ENCODE peak calls at places on chromosomes 7 and 10, in seven cellular contexts. One of them, this sample, is unnamed.

GRCh38 chr10:20005638-20006037 is 189.4 kb downstream of the PLXDC2 start:
- DNase-seq in body of pancreas: no peak
- DNase-seq in A549: no peak
- DNase-seq in lower lobe of right lung: no peak
- DNase-seq in CD8-positive, alpha-beta memory T cell: no peak
- DNase-seq in K562: no peak
- DNase-seq in CD4-positive, CD25-positive, alpha-beta regulatory T cell: no peak
- DNase-seq in this sample: no peak

GRCh38 chr10:117536359-117536861 is 6.1 kb upstream of the EMX2 start:
- DNase-seq in A549: no peak
- DNase-seq in body of pancreas: no peak
- DNase-seq in CD8-positive, alpha-beta memory T cell: no peak
- DNase-seq in CD4-positive, CD25-positive, alpha-beta regulatory T cell: no peak
- DNase-seq in lower lobe of right lung: no peak
- DNase-seq in K562: no peak
- DNase-seq in this sample: no peak

GRCh38 chr10:123911866-123912265 is 20.3 kb upstream of the CPXM2 start:
- DNase-seq in K562: no peak
- DNase-seq in CD8-positive, alpha-beta memory T cell: no peak
- DNase-seq in body of pancreas: no peak
- DNase-seq in A549: no peak
- DNase-seq in CD4-positive, CD25-positive, alpha-beta regulatory T cell: no peak
- DNase-seq in lower lobe of right lung: no peak
- DNase-seq in this sample: no peak

GRCh38 chr7:134740364-134740763 is 39.1 kb upstream of the CALD1 start:
- DNase-seq in CD4-positive, CD25-positive, alpha-beta regulatory T cell: no peak
- DNase-seq in lower lobe of right lung: no peak
- DNase-seq in CD8-positive, alpha-beta memory T cell: no peak
- DNase-seq in K562: no peak
- DNase-seq in A549: no peak
- DNase-seq in body of pancreas: no peak
- DNase-seq in this sample: no peak

GRCh38 chr10:77311186-77311585 is 326.4 kb downstream of the KCNMA1 start:
- DNase-seq in body of pancreas: no peak
- DNase-seq in CD4-positive, CD25-positive, alpha-beta regulatory T cell: no peak
- DNase-seq in CD8-positive, alpha-beta memory T cell: no peak
- DNase-seq in lower lobe of right lung: no peak
- DNase-seq in K562: no peak
- DNase-seq in A549: no peak
- DNase-seq in this sample: no peak

GRCh38 chr10:79084012-79084971 is 15.5 kb downstream of the ZMIZ1 start:
- DNase-seq in A549: peak; percentile 86
- DNase-seq in CD4-positive, CD25-positive, alpha-beta regulatory T cell: no peak
- DNase-seq in lower lobe of right lung: peak; percentile 96
- DNase-seq in body of pancreas: peak; percentile 97
- DNase-seq in CD8-positive, alpha-beta memory T cell: no peak
- DNase-seq in K562: peak; percentile 74
- DNase-seq in this sample: no peak

GRCh38 chr7:903921-904755 is 27.8 kb downstream of the GET4 start:
- DNase-seq in CD4-positive, CD25-positive, alpha-beta regulatory T cell: no peak
- DNase-seq in A549: no peak
- DNase-seq in CD8-positive, alpha-beta memory T cell: no peak
- DNase-seq in body of pancreas: no peak
- DNase-seq in lower lobe of right lung: no peak
- DNase-seq in K562: no peak
- DNase-seq in this sample: no peak

GRCh38 chr7:70764004-70764691 is 367.8 kb upstream of the GALNT17 start:
- DNase-seq in A549: no peak
- DNase-seq in lower lobe of right lung: no peak
- DNase-seq in CD4-positive, CD25-positive, alpha-beta regulatory T cell: no peak
- DNase-seq in body of pancreas: no peak
- DNase-seq in CD8-positive, alpha-beta memory T cell: peak; percentile 13
- DNase-seq in K562: no peak
- DNase-seq in this sample: no peak

GRCh38 chr7:36683695-36684357 is 40.5 kb downstream of the AOAH start:
- DNase-seq in A549: no peak
- DNase-seq in CD4-positive, CD25-positive, alpha-beta regulatory T cell: no peak
- DNase-seq in CD8-positive, alpha-beta memory T cell: no peak
- DNase-seq in K562: no peak
- DNase-seq in lower lobe of right lung: no peak
- DNase-seq in body of pancreas: no peak
- DNase-seq in this sample: no peak

GRCh38 chr7:2260820-2261219 is 18.8 kb downstream of the NUDT1 start:
- DNase-seq in CD4-positive, CD25-positive, alpha-beta regulatory T cell: no peak
- DNase-seq in K562: no peak
- DNase-seq in A549: peak; percentile 52
- DNase-seq in lower lobe of right lung: peak; percentile 83
- DNase-seq in body of pancreas: peak; percentile 30
- DNase-seq in CD8-positive, alpha-beta memory T cell: no peak
- DNase-seq in this sample: no peak

GRCh38 chr10:93269281-93269680 is 195.6 kb downstream of the CYP26A1 start:
- DNase-seq in CD8-positive, alpha-beta memory T cell: no peak
- DNase-seq in body of pancreas: no peak
- DNase-seq in CD4-positive, CD25-positive, alpha-beta regulatory T cell: no peak
- DNase-seq in A549: no peak
- DNase-seq in lower lobe of right lung: no peak
- DNase-seq in K562: no peak
- DNase-seq in this sample: no peak

GRCh38 chr7:29353810-29354209 is 159.2 kb downstream of the CHN2 start:
- DNase-seq in CD8-positive, alpha-beta memory T cell: no peak
- DNase-seq in lower lobe of right lung: no peak
- DNase-seq in A549: no peak
- DNase-seq in body of pancreas: no peak
- DNase-seq in CD4-positive, CD25-positive, alpha-beta regulatory T cell: no peak
- DNase-seq in K562: no peak
- DNase-seq in this sample: no peak

GRCh38 chr7:34067406-34067805 is 162.1 kb downstream of the BMPER start:
- DNase-seq in K562: no peak
- DNase-seq in A549: no peak
- DNase-seq in body of pancreas: no peak
- DNase-seq in lower lobe of right lung: no peak
- DNase-seq in CD8-positive, alpha-beta memory T cell: no peak
- DNase-seq in CD4-positive, CD25-positive, alpha-beta regulatory T cell: no peak
- DNase-seq in this sample: no peak

GRCh38 chr10:119079572-119080520 is 771 bp downstream of the EIF3A start:
- DNase-seq in lower lobe of right lung: peak; percentile 89
- DNase-seq in CD4-positive, CD25-positive, alpha-beta regulatory T cell: no peak
- DNase-seq in body of pancreas: peak; percentile 81
- DNase-seq in CD8-positive, alpha-beta memory T cell: peak; percentile 53
- DNase-seq in K562: peak; percentile 64
- DNase-seq in A549: peak; percentile 76
- DNase-seq in this sample: peak; percentile 45

GRCh38 chr7:90836937-90837336 is 240.8 kb downstream of the CDK14 start:
- DNase-seq in lower lobe of right lung: no peak
- DNase-seq in K562: no peak
- DNase-seq in body of pancreas: no peak
- DNase-seq in CD8-positive, alpha-beta memory T cell: no peak
- DNase-seq in CD4-positive, CD25-positive, alpha-beta regulatory T cell: no peak
- DNase-seq in A549: no peak
- DNase-seq in this sample: no peak

GRCh38 chr7:503575-504111 is 16.0 kb downstream of the PDGFA start:
- DNase-seq in lower lobe of right lung: peak; percentile 91
- DNase-seq in A549: peak; percentile 78
- DNase-seq in CD8-positive, alpha-beta memory T cell: no peak
- DNase-seq in K562: no peak
- DNase-seq in body of pancreas: peak; percentile 98
- DNase-seq in CD4-positive, CD25-positive, alpha-beta regulatory T cell: no peak
- DNase-seq in this sample: no peak

GRCh38 chr7:4399596-4399995 is 282.5 kb upstream of the FOXK1 start:
- DNase-seq in CD4-positive, CD25-positive, alpha-beta regulatory T cell: no peak
- DNase-seq in lower lobe of right lung: no peak
- DNase-seq in K562: no peak
- DNase-seq in CD8-positive, alpha-beta memory T cell: no peak
- DNase-seq in A549: no peak
- DNase-seq in body of pancreas: no peak
- DNase-seq in this sample: no peak

DNA sequence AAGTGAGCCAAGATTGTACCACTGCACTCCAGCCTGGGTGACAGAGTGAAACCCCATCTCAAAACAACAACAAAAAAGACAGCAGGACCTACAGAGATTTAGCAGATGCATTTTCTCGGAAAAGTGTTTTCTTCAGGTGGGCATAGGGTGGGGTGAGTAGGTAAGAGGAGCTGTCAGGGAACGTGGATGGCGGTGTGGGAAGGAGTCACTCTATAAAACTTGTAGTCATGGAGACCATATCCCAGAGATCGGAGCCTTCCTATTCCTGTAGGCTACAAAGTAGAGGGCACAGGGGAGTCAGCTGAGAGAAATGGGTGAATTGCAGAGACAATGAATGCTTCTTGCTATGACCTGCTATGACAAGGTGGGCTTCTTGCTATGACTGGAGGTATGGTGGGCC is 283.0 kb upstream of the FOXK1 start:
- DNase-seq in lower lobe of right lung: no peak
- DNase-seq in CD4-positive, CD25-positive, alpha-beta regulatory T cell: no peak
- DNase-seq in K562: no peak
- DNase-seq in CD8-positive, alpha-beta memory T cell: no peak
- DNase-seq in body of pancreas: no peak
- DNase-seq in A549: no peak
- DNase-seq in this sample: no peak
- H3K9me3 ChIP-seq in lower lobe of right lung: no peaks in the 10 kb centered on the region
- H3K9me3 ChIP-seq in CD4-positive, CD25-positive, alpha-beta regulatory T cell: peaks cover 4% of the 10 kb centered on the region
- H3K9me3 ChIP-seq in K562: no peaks in the 10 kb centered on the region
- H3K9me3 ChIP-seq in CD8-positive, alpha-beta memory T cell: no peaks in the 10 kb centered on the region
- H3K9me3 ChIP-seq in body of pancreas: no peaks in the 10 kb centered on the region
- H3K9me3 ChIP-seq in A549: peaks cover 8% of the 10 kb centered on the region
- H3K9me3 ChIP-seq in this sample: no peaks in the 10 kb centered on the region

GRCh38 chr7:157539521-157539920 is 202.7 kb downstream of the DNAJB6 start:
- DNase-seq in lower lobe of right lung: peak; percentile 17
- DNase-seq in A549: no peak
- DNase-seq in CD8-positive, alpha-beta memory T cell: no peak
- DNase-seq in body of pancreas: no peak
- DNase-seq in CD4-positive, CD25-positive, alpha-beta regulatory T cell: no peak
- DNase-seq in K562: no peak
- DNase-seq in this sample: no peak
- H3K9me3 ChIP-seq in lower lobe of right lung: no peaks in the 10 kb centered on the region
- H3K9me3 ChIP-seq in A549: no peaks in the 10 kb centered on the region
- H3K9me3 ChIP-seq in CD8-positive, alpha-beta memory T cell: no peaks in the 10 kb centered on the region
- H3K9me3 ChIP-seq in body of pancreas: no peaks in the 10 kb centered on the region
- H3K9me3 ChIP-seq in CD4-positive, CD25-positive, alpha-beta regulatory T cell: no peaks in the 10 kb centered on the region
- H3K9me3 ChIP-seq in K562: no peaks in the 10 kb centered on the region
- H3K9me3 ChIP-seq in this sample: no peaks in the 10 kb centered on the region

DNA sequence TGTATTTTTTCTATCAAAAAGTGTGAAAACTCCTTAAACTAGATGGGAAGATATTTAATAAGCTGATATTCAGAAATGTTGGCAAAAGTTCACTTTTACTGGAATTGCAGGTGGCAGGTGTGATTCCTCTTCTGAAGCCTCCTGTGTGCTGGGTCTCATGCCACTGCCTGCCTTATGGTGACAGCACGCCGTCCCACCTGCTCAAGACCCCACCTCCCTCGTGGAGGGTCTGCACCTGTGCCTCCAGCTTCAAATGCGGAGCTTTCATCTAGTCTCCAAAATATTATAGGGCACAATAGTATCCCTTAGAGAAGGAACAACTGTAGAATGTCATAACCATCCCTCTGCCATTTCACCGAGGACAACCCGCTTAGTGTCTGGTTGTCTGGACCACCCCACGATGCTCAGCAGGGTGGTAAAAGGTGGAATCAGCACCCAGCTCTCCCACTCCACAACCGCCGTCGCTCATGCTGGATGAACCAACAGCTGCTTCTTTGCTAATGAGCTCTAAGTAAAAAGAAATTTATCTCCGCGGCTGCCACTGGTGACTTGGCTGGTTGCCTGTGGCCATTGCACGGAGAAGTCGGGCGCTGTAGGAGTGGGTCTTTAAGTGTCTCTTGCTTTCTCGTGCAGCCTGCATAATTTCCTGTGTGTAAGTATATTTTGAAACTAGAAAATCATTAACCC is 119.3 kb upstream of the TCERG1L start:
- DNase-seq in lower lobe of right lung: no peak
- DNase-seq in body of pancreas: no peak
- DNase-seq in K562: no peak
- DNase-seq in CD4-positive, CD25-positive, alpha-beta regulatory T cell: no peak
- DNase-seq in CD8-positive, alpha-beta memory T cell: no peak
- DNase-seq in A549: no peak
- DNase-seq in this sample: no peak
- H3K9me3 ChIP-seq in lower lobe of right lung: no peaks in the 10 kb centered on the region
- H3K9me3 ChIP-seq in body of pancreas: no peaks in the 10 kb centered on the region
- H3K9me3 ChIP-seq in K562: no peaks in the 10 kb centered on the region
- H3K9me3 ChIP-seq in CD4-positive, CD25-positive, alpha-beta regulatory T cell: no peaks in the 10 kb centered on the region
- H3K9me3 ChIP-seq in CD8-positive, alpha-beta memory T cell: no peaks in the 10 kb centered on the region
- H3K9me3 ChIP-seq in A549: no peaks in the 10 kb centered on the region
- H3K9me3 ChIP-seq in this sample: no peaks in the 10 kb centered on the region

DNA sequence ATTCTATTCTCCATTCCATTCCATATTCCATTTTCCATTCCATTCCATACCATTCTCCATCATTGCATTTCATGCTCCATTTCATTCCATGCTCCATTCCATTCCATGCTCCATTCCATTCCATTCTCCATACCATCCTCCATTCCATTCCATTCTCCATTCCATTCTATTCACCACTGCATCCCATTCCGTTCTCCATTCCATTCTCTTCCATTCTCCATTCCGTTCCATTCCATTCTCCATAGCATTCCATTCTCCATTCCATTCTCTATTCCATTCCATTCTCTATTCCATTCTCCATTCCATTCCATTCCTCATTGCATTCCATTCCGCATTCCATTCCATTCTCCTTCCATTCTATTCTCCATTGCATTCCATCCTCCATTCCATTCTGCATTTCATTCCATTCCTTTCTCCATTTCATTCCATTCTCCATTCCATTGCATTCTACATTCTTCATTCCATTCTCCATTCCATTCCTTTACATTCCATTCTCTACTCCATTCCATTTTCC is 84.0 kb downstream of the NSUN6 start:
- DNase-seq in CD4-positive, CD25-positive, alpha-beta regulatory T cell: no peak
- DNase-seq in A549: no peak
- DNase-seq in body of pancreas: no peak
- DNase-seq in CD8-positive, alpha-beta memory T cell: no peak
- DNase-seq in K562: no peak
- DNase-seq in lower lobe of right lung: no peak
- DNase-seq in this sample: no peak
- H3K9me3 ChIP-seq in CD4-positive, CD25-positive, alpha-beta regulatory T cell: no peaks in the 10 kb centered on the region
- H3K9me3 ChIP-seq in A549: peaks cover 23% of the 10 kb centered on the region
- H3K9me3 ChIP-seq in body of pancreas: no peaks in the 10 kb centered on the region
- H3K9me3 ChIP-seq in CD8-positive, alpha-beta memory T cell: peaks cover 7% of the 10 kb centered on the region
- H3K9me3 ChIP-seq in K562: peaks cover 8% of the 10 kb centered on the region
- H3K9me3 ChIP-seq in lower lobe of right lung: peaks cover 5% of the 10 kb centered on the region
- H3K9me3 ChIP-seq in this sample: peaks cover 12% of the 10 kb centered on the region

GRCh38 chr7:8781166-8781565 is 347.8 kb downstream of the NXPH1 start:
- DNase-seq in lower lobe of right lung: no peak
- DNase-seq in K562: no peak
- DNase-seq in CD4-positive, CD25-positive, alpha-beta regulatory T cell: no peak
- DNase-seq in CD8-positive, alpha-beta memory T cell: no peak
- DNase-seq in body of pancreas: no peak
- DNase-seq in A549: no peak
- DNase-seq in this sample: no peak
- H3K9me3 ChIP-seq in lower lobe of right lung: no peaks in the 10 kb centered on the region
- H3K9me3 ChIP-seq in K562: no peaks in the 10 kb centered on the region
- H3K9me3 ChIP-seq in CD4-positive, CD25-positive, alpha-beta regulatory T cell: no peaks in the 10 kb centered on the region
- H3K9me3 ChIP-seq in CD8-positive, alpha-beta memory T cell: no peaks in the 10 kb centered on the region
- H3K9me3 ChIP-seq in body of pancreas: no peaks in the 10 kb centered on the region
- H3K9me3 ChIP-seq in A549: no peaks in the 10 kb centered on the region
- H3K9me3 ChIP-seq in this sample: no peaks in the 10 kb centered on the region

GRCh38 chr7:71974611-71975010 is 437.5 kb downstream of the CALN1 start:
- DNase-seq in A549: no peak
- DNase-seq in CD4-positive, CD25-positive, alpha-beta regulatory T cell: no peak
- DNase-seq in K562: no peak
- DNase-seq in lower lobe of right lung: no peak
- DNase-seq in CD8-positive, alpha-beta memory T cell: no peak
- DNase-seq in body of pancreas: no peak
- DNase-seq in this sample: no peak

GRCh38 chr7:71976670-71977069 is 435.5 kb downstream of the CALN1 start:
- DNase-seq in body of pancreas: no peak
- DNase-seq in CD4-positive, CD25-positive, alpha-beta regulatory T cell: no peak
- DNase-seq in K562: no peak
- DNase-seq in CD8-positive, alpha-beta memory T cell: no peak
- DNase-seq in lower lobe of right lung: no peak
- DNase-seq in A549: no peak
- DNase-seq in this sample: no peak

GRCh38 chr7:71972513-71972912 is 439.6 kb downstream of the CALN1 start:
- DNase-seq in CD4-positive, CD25-positive, alpha-beta regulatory T cell: no peak
- DNase-seq in lower lobe of right lung: no peak
- DNase-seq in K562: no peak
- DNase-seq in body of pancreas: no peak
- DNase-seq in A549: no peak
- DNase-seq in CD8-positive, alpha-beta memory T cell: no peak
- DNase-seq in this sample: no peak
- H3K9me3 ChIP-seq in CD4-positive, CD25-positive, alpha-beta regulatory T cell: no peaks in the 10 kb centered on the region
- H3K9me3 ChIP-seq in lower lobe of right lung: no peaks in the 10 kb centered on the region
- H3K9me3 ChIP-seq in K562: no peaks in the 10 kb centered on the region
- H3K9me3 ChIP-seq in body of pancreas: no peaks in the 10 kb centered on the region
- H3K9me3 ChIP-seq in A549: no peaks in the 10 kb centered on the region
- H3K9me3 ChIP-seq in CD8-positive, alpha-beta memory T cell: no peaks in the 10 kb centered on the region
- H3K9me3 ChIP-seq in this sample: no peaks in the 10 kb centered on the region